ENCODE peak calls at places on chromosomes 6 and 20, in nine cellular contexts. T is lower leg skin; U is AG09319; L is midbrain; Z is CD4-positive, alpha-beta T cell; X is activated CD4-positive, alpha-beta T cell treated with anti-CD3 and anti-CD28 coated beads, Interleukin-2, amount 10 ng/mL, durations not matched to agents 7 days and 5 days; N is activated naive CD8-positive, alpha-beta T cell treated with anti-CD3 and anti-CD28 coated beads, Interleukin-2, amount 50 U/mL, for 24 hours; S is mesendoderm; J is psoas muscle. M is an unnamed sample.

GRCh38 chr6:83252717-83253116 is 59.6 kb downstream of the RWDD2A start:
- DNase-seq in T (no peak), U (no peak), L (no peak), Z (no peak), X (no peak), N (no peak), S (peak), J (no peak), M (no peak)

GRCh38 chr6:41732601-41733348 is 2.6 kb downstream of the TFEB start:
- DNase-seq in T (no peak), U (no peak), L (no peak), Z (peak), X (peak), N (peak), S (peak), J (peak), M (no peak)

GRCh38 chr6:3820563-3820962 is 28.6 kb upstream of the FAM50B start:
- DNase-seq in T (peak), U (no peak), L (no peak), Z (no peak), X (no peak), N (no peak), S (peak), J (peak), M (no peak)

GRCh38 chr6:161033667-161034066 is 42.1 kb downstream of the MAP3K4 start:
- DNase-seq in T (no peak), U (no peak), L (no peak), Z (no peak), X (no peak), N (no peak), S (no peak), J (no peak), M (no peak)

GRCh38 chr20:46629341-46629740 is 21.9 kb downstream of the SLC13A3 start:
- DNase-seq in T (no peak), U (no peak), L (no peak), Z (no peak), X (no peak), N (no peak), S (no peak), J (no peak), M (no peak)

GRCh38 chr6:91099501-91099900 is 512.6 kb upstream of the MAP3K7 start:
- DNase-seq in T (no peak), U (no peak), L (no peak), Z (no peak), X (no peak), N (no peak), S (no peak), J (no peak), M (no peak)

GRCh38 chr6:34580707-34581560 is 24.8 kb upstream of the SPDEF start:
- DNase-seq in T (no peak), U (no peak), L (no peak), Z (no peak), X (no peak), N (no peak), S (no peak), J (no peak), M (no peak)

GRCh38 chr6:28695671-28696537 is 170.2 kb downstream of the GPX5 start:
- DNase-seq in T (no peak), U (no peak), L (no peak), Z (no peak), X (no peak), N (no peak), S (no peak), J (no peak), M (no peak)

GRCh38 chr6:138588805-138589434 is 89.6 kb upstream of the NHSL1 start:
- DNase-seq in T (peak), U (peak), L (peak), Z (peak), X (peak), N (peak), S (peak), J (no peak), M (no peak)

GRCh38 chr6:21101694-21102093 is 491.9 kb upstream of the SOX4 start:
- DNase-seq in T (no peak), U (no peak), L (no peak), Z (no peak), X (no peak), N (no peak), S (peak), J (no peak), M (no peak)